ENCODE peak calls at places on chromosomes 2 and 18, in seven cellular contexts. One of them, this sample, is unnamed.

GRCh38 chr18:56148373-56148772 is 490.0 kb downstream of the TXNL1 start:
- DNase-seq in brain microvascular endothelial cell: peak
- DNase-seq in tibial artery: no peak
- DNase-seq in NCI-H460: no peak
- DNase-seq in A172: peak
- DNase-seq in GM13976: no peak
- DNase-seq in T follicular helper cell: no peak
- DNase-seq in this sample: no peak

GRCh38 chr2:241595600-241596140 is 37.1 kb downstream of the BOK start:
- DNase-seq in brain microvascular endothelial cell: no peak
- DNase-seq in tibial artery: peak
- DNase-seq in NCI-H460: no peak
- DNase-seq in A172: no peak
- DNase-seq in GM13976: no peak
- DNase-seq in T follicular helper cell: no peak
- DNase-seq in this sample: peak

GRCh38 chr2:207905546-207905945 is 119.8 kb downstream of the PLEKHM3 start:
- DNase-seq in brain microvascular endothelial cell: no peak
- DNase-seq in tibial artery: no peak
- DNase-seq in NCI-H460: no peak
- DNase-seq in A172: no peak
- DNase-seq in GM13976: no peak
- DNase-seq in T follicular helper cell: no peak
- DNase-seq in this sample: no peak

GRCh38 chr2:239825705-239825979 is 199.5 kb downstream of the NDUFA10 start:
- DNase-seq in brain microvascular endothelial cell: no peak
- DNase-seq in tibial artery: peak
- DNase-seq in NCI-H460: no peak
- DNase-seq in A172: no peak
- DNase-seq in GM13976: no peak
- DNase-seq in T follicular helper cell: no peak
- DNase-seq in this sample: no peak

GRCh38 chr2:128377071-128377910 is 58.6 kb upstream of the HS6ST1 start:
- DNase-seq in brain microvascular endothelial cell: no peak
- DNase-seq in tibial artery: peak
- DNase-seq in NCI-H460: no peak
- DNase-seq in A172: no peak
- DNase-seq in GM13976: no peak
- DNase-seq in T follicular helper cell: no peak
- DNase-seq in this sample: no peak

GRCh38 chr2:147485210-147485851 is 359.5 kb upstream of the ACVR2A start:
- DNase-seq in brain microvascular endothelial cell: no peak
- DNase-seq in tibial artery: no peak
- DNase-seq in NCI-H460: no peak
- DNase-seq in A172: no peak
- DNase-seq in GM13976: no peak
- DNase-seq in T follicular helper cell: no peak
- DNase-seq in this sample: no peak

GRCh38 chr2:201021914-201022313 is 49.6 kb downstream of the HYCC2 start:
- DNase-seq in brain microvascular endothelial cell: no peak
- DNase-seq in tibial artery: no peak
- DNase-seq in NCI-H460: no peak
- DNase-seq in A172: no peak
- DNase-seq in GM13976: no peak
- DNase-seq in T follicular helper cell: no peak
- DNase-seq in this sample: no peak

GRCh38 chr2:54570925-54571694 is 115.0 kb downstream of the SPTBN1 start:
- DNase-seq in brain microvascular endothelial cell: peak
- DNase-seq in tibial artery: no peak
- DNase-seq in NCI-H460: peak
- DNase-seq in A172: peak
- DNase-seq in GM13976: peak
- DNase-seq in T follicular helper cell: peak
- DNase-seq in this sample: peak

GRCh38 chr18:78730564-78731422 is 248.8 kb upstream of the SALL3 start:
- DNase-seq in brain microvascular endothelial cell: no peak
- DNase-seq in tibial artery: peak
- DNase-seq in NCI-H460: no peak
- DNase-seq in A172: no peak
- DNase-seq in GM13976: no peak
- DNase-seq in T follicular helper cell: no peak
- DNase-seq in this sample: no peak

GRCh38 chr2:155310589-155310988 is 612.1 kb downstream of the KCNJ3 start:
- DNase-seq in brain microvascular endothelial cell: no peak
- DNase-seq in tibial artery: no peak
- DNase-seq in NCI-H460: peak
- DNase-seq in A172: peak
- DNase-seq in GM13976: no peak
- DNase-seq in T follicular helper cell: no peak
- DNase-seq in this sample: no peak

GRCh38 chr18:59246796-59247195 is 26.5 kb downstream of the RAX start:
- DNase-seq in brain microvascular endothelial cell: no peak
- DNase-seq in tibial artery: no peak
- DNase-seq in NCI-H460: no peak
- DNase-seq in A172: no peak
- DNase-seq in GM13976: no peak
- DNase-seq in T follicular helper cell: no peak
- DNase-seq in this sample: no peak

GRCh38 chr2:106053116-106053515 is 141.0 kb downstream of the UXS1 start:
- DNase-seq in brain microvascular endothelial cell: peak
- DNase-seq in tibial artery: no peak
- DNase-seq in NCI-H460: no peak
- DNase-seq in A172: peak
- DNase-seq in GM13976: no peak
- DNase-seq in T follicular helper cell: no peak
- DNase-seq in this sample: peak

GRCh38 chr2:170770008-170770303 is 222 bp upstream of the ERICH2 start:
- DNase-seq in brain microvascular endothelial cell: no peak
- DNase-seq in tibial artery: no peak
- DNase-seq in NCI-H460: no peak
- DNase-seq in A172: no peak
- DNase-seq in GM13976: no peak
- DNase-seq in T follicular helper cell: no peak
- DNase-seq in this sample: no peak

GRCh38 chr2:108220942-108221541 is 18.7 kb upstream of the SULT1C3 start:
- DNase-seq in brain microvascular endothelial cell: no peak
- DNase-seq in tibial artery: peak
- DNase-seq in NCI-H460: no peak
- DNase-seq in A172: no peak
- DNase-seq in GM13976: no peak
- DNase-seq in T follicular helper cell: no peak
- DNase-seq in this sample: no peak

GRCh38 chr2:228827056-228827455 is 444.0 kb downstream of the PID1 start:
- DNase-seq in brain microvascular endothelial cell: no peak
- DNase-seq in tibial artery: no peak
- DNase-seq in NCI-H460: no peak
- DNase-seq in A172: no peak
- DNase-seq in GM13976: no peak
- DNase-seq in T follicular helper cell: no peak
- DNase-seq in this sample: no peak

GRCh38 chr18:14914126-14914525 is 166.2 kb downstream of the ANKRD30B start:
- DNase-seq in brain microvascular endothelial cell: no peak
- DNase-seq in tibial artery: no peak
- DNase-seq in NCI-H460: no peak
- DNase-seq in A172: peak
- DNase-seq in GM13976: no peak
- DNase-seq in T follicular helper cell: no peak
- DNase-seq in this sample: no peak

GRCh38 chr2:121832372-121832771 is 76.9 kb downstream of the TSN start:
- DNase-seq in brain microvascular endothelial cell: no peak
- DNase-seq in tibial artery: no peak
- DNase-seq in NCI-H460: no peak
- DNase-seq in A172: no peak
- DNase-seq in GM13976: no peak
- DNase-seq in T follicular helper cell: no peak
- DNase-seq in this sample: no peak

GRCh38 chr2:201403904-201404303 is 46.8 kb upstream of the FLACC1 start:
- DNase-seq in brain microvascular endothelial cell: no peak
- DNase-seq in tibial artery: no peak
- DNase-seq in NCI-H460: no peak
- DNase-seq in A172: peak
- DNase-seq in GM13976: no peak
- DNase-seq in T follicular helper cell: no peak
- DNase-seq in this sample: no peak

GRCh38 chr2:164710252-164710633 is 89.0 kb upstream of the GRB14 start:
- DNase-seq in brain microvascular endothelial cell: peak
- DNase-seq in tibial artery: no peak
- DNase-seq in NCI-H460: no peak
- DNase-seq in A172: peak
- DNase-seq in GM13976: no peak
- DNase-seq in T follicular helper cell: no peak
- DNase-seq in this sample: no peak

GRCh38 chr2:120871016-120871635 is 135.5 kb downstream of the GLI2 start:
- DNase-seq in brain microvascular endothelial cell: no peak
- DNase-seq in tibial artery: no peak
- DNase-seq in NCI-H460: no peak
- DNase-seq in A172: no peak
- DNase-seq in GM13976: no peak
- DNase-seq in T follicular helper cell: no peak
- DNase-seq in this sample: no peak

GRCh38 chr2:127820080-127820668 is 9.2 kb upstream of the WDR33 start:
- DNase-seq in brain microvascular endothelial cell: peak
- DNase-seq in tibial artery: peak
- DNase-seq in NCI-H460: no peak
- DNase-seq in A172: no peak
- DNase-seq in GM13976: no peak
- DNase-seq in T follicular helper cell: no peak
- DNase-seq in this sample: no peak

GRCh38 chr2:37167636-37168182 is 10.9 kb upstream of the EIF2AK2 start:
- DNase-seq in brain microvascular endothelial cell: peak
- DNase-seq in tibial artery: no peak
- DNase-seq in NCI-H460: no peak
- DNase-seq in A172: no peak
- DNase-seq in GM13976: no peak
- DNase-seq in T follicular helper cell: no peak
- DNase-seq in this sample: no peak

GRCh38 chr18:58254873-58255511 is 211.0 kb downstream of the NEDD4L start:
- DNase-seq in brain microvascular endothelial cell: peak
- DNase-seq in tibial artery: no peak
- DNase-seq in NCI-H460: no peak
- DNase-seq in A172: peak
- DNase-seq in GM13976: no peak
- DNase-seq in T follicular helper cell: no peak
- DNase-seq in this sample: no peak

GRCh38 chr2:65228249-65228750 is 669 bp downstream of the ACTR2 start:
- DNase-seq in brain microvascular endothelial cell: no peak
- DNase-seq in tibial artery: no peak
- DNase-seq in NCI-H460: peak
- DNase-seq in A172: peak
- DNase-seq in GM13976: peak
- DNase-seq in T follicular helper cell: peak
- DNase-seq in this sample: peak

GRCh38 chr18:56563568-56563967 is 74.8 kb downstream of the TXNL1 start:
- DNase-seq in brain microvascular endothelial cell: no peak
- DNase-seq in tibial artery: no peak
- DNase-seq in NCI-H460: no peak
- DNase-seq in A172: no peak
- DNase-seq in GM13976: no peak
- DNase-seq in T follicular helper cell: no peak
- DNase-seq in this sample: no peak

GRCh38 chr2:142723236-142723635 is 154.2 kb upstream of the KYNU start:
- DNase-seq in brain microvascular endothelial cell: no peak
- DNase-seq in tibial artery: no peak
- DNase-seq in NCI-H460: no peak
- DNase-seq in A172: no peak
- DNase-seq in GM13976: no peak
- DNase-seq in T follicular helper cell: no peak
- DNase-seq in this sample: no peak

GRCh38 chr2:66122491-66122890 is 312.4 kb upstream of the MEIS1 start:
- DNase-seq in brain microvascular endothelial cell: no peak
- DNase-seq in tibial artery: no peak
- DNase-seq in NCI-H460: no peak
- DNase-seq in A172: no peak
- DNase-seq in GM13976: no peak
- DNase-seq in T follicular helper cell: no peak
- DNase-seq in this sample: no peak

GRCh38 chr18:42086288-42086687 is 131.3 kb downstream of the PIK3C3 start:
- DNase-seq in brain microvascular endothelial cell: peak
- DNase-seq in tibial artery: no peak
- DNase-seq in NCI-H460: no peak
- DNase-seq in A172: peak
- DNase-seq in GM13976: no peak
- DNase-seq in T follicular helper cell: no peak
- DNase-seq in this sample: no peak

GRCh38 chr2:100482741-100483140 is 12.5 kb downstream of the NMS start:
- DNase-seq in brain microvascular endothelial cell: peak
- DNase-seq in tibial artery: no peak
- DNase-seq in NCI-H460: no peak
- DNase-seq in A172: no peak
- DNase-seq in GM13976: peak
- DNase-seq in T follicular helper cell: no peak
- DNase-seq in this sample: no peak

GRCh38 chr2:120625865-120626560 is 109.7 kb upstream of the GLI2 start:
- DNase-seq in brain microvascular endothelial cell: no peak
- DNase-seq in tibial artery: peak
- DNase-seq in NCI-H460: no peak
- DNase-seq in A172: peak
- DNase-seq in GM13976: no peak
- DNase-seq in T follicular helper cell: no peak
- DNase-seq in this sample: no peak

GRCh38 chr2:172949522-172949921 is 126.1 kb upstream of the MAP3K20 start:
- DNase-seq in brain microvascular endothelial cell: no peak
- DNase-seq in tibial artery: no peak
- DNase-seq in NCI-H460: no peak
- DNase-seq in A172: no peak
- DNase-seq in GM13976: no peak
- DNase-seq in T follicular helper cell: no peak
- DNase-seq in this sample: no peak

GRCh38 chr2:129481306-129482219 is 497.9 kb upstream of the RAB6C start:
- DNase-seq in brain microvascular endothelial cell: no peak
- DNase-seq in tibial artery: no peak
- DNase-seq in NCI-H460: no peak
- DNase-seq in A172: no peak
- DNase-seq in GM13976: no peak
- DNase-seq in T follicular helper cell: no peak
- DNase-seq in this sample: no peak

GRCh38 chr2:37730037-37730813 is 58.8 kb upstream of the CDC42EP3 start:
- DNase-seq in brain microvascular endothelial cell: no peak
- DNase-seq in tibial artery: no peak
- DNase-seq in NCI-H460: no peak
- DNase-seq in A172: no peak
- DNase-seq in GM13976: no peak
- DNase-seq in T follicular helper cell: no peak
- DNase-seq in this sample: no peak